ENCODE peak calls at places on chromosomes 1 and 21, in seven cellular contexts. K is IMR-90, T is neuronal stem cell, U is trophoblast cell, L is mesenchymal stem cell, I is H9, F is H1. G is an unnamed sample.

GRCh38 chr1:7379445-7379971 is 391.6 kb upstream of the VAMP3 start:
- DNase-seq in F (no peak), K (peak), U (no peak), L (peak), I (peak), T (peak), G (peak)

GRCh38 chr1:10790155-10790707 is 6.2 kb downstream of the CASZ1 start:
- DNase-seq in L (no peak), U (no peak), K (no peak), F (no peak), T (no peak), I (no peak), G (no peak)

GRCh38 chr1:15833069-15833679 is 14.3 kb upstream of the SPEN start:
- DNase-seq in I (peak), F (no peak), K (no peak), T (no peak), L (peak), U (peak), G (no peak)

GRCh38 chr1:221887091-221887746 is 145.3 kb upstream of the DUSP10 start:
- DNase-seq in K (peak), I (peak), T (no peak), F (peak), L (peak), U (peak), G (peak)

GRCh38 chr1:212413902-212414327 is 771 bp downstream of the PACC1 start:
- DNase-seq in U (no peak), F (no peak), L (peak), T (no peak), I (peak), K (peak), G (no peak)

GRCh38 chr1:145956776-145957442 is 908 bp downstream of the LIX1L start:
- DNase-seq in F (no peak), K (peak), I (no peak), T (no peak), U (no peak), L (peak), G (no peak)

GRCh38 chr1:232600430-232601258 is 29.3 kb downstream of the SIPA1L2 start:
- DNase-seq in T (no peak), F (no peak), U (peak), I (no peak), L (peak), K (peak), G (peak)

GRCh38 chr1:159218846-159219636 is 14.4 kb downstream of the ACKR1 start:
- DNase-seq in U (no peak), F (no peak), T (no peak), I (no peak), L (no peak), K (no peak), G (peak)

GRCh38 chr21:31663584-31664249 is 4.2 kb downstream of the SOD1 start:
- DNase-seq in K (no peak), F (no peak), I (no peak), U (no peak), T (no peak), L (no peak), G (no peak)

GRCh38 chr1:220880726-220881506 is 1.7 kb downstream of the HLX start:
- DNase-seq in L (peak), U (peak), T (no peak), K (peak), I (peak), F (no peak), G (peak)

GRCh38 chr1:168613689-168614655 is 37.6 kb downstream of the XCL1 start:
- DNase-seq in T (no peak), L (peak), F (no peak), U (no peak), K (no peak), I (no peak), G (peak)

GRCh38 chr1:115133440-115133839 is 44.1 kb upstream of the TSPAN2 start:
- DNase-seq in T (no peak), L (peak), I (no peak), K (peak), F (no peak), U (peak), G (peak)

GRCh38 chr1:3324704-3325535 is 129.5 kb upstream of the ARHGEF16 start:
- DNase-seq in U (no peak), I (no peak), L (no peak), F (no peak), K (no peak), T (no peak), G (no peak)
- H4K8ac ChIP-seq in U (no peak), I (no peak), L (no peak), F (no peak), K (no peak), T (no peak), G (no peak)

GRCh38 chr1:116694524-116694923 is 27.0 kb upstream of the IGSF3 start:
- DNase-seq in F (no peak), L (no peak), T (no peak), U (no peak), K (no peak), I (no peak), G (no peak)

GRCh38 chr1:116686723-116687368 is 19.3 kb upstream of the IGSF3 start:
- DNase-seq in F (no peak), U (no peak), L (no peak), T (no peak), K (no peak), I (no peak), G (no peak)

GRCh38 chr1:116693759-116694482 is 26.4 kb upstream of the IGSF3 start:
- DNase-seq in L (no peak), I (no peak), T (no peak), F (no peak), U (peak), K (no peak), G (no peak)

GRCh38 chr1:116686175-116686574 is 18.6 kb upstream of the IGSF3 start:
- DNase-seq in I (no peak), F (no peak), T (no peak), L (no peak), U (no peak), K (no peak), G (no peak)

GRCh38 chr1:116690809-116691323 is 23.3 kb upstream of the IGSF3 start:
- DNase-seq in T (no peak), K (no peak), U (no peak), F (no peak), L (no peak), I (no peak), G (no peak)
- H4K8ac ChIP-seq in T (no peak), K (no peak), U (no peak), F (no peak), L (no peak), I (no peak), G (no peak)

GRCh38 chr1:18736958-18737357 is 106.3 kb downstream of the PAX7 start:
- DNase-seq in K (no peak), F (no peak), T (no peak), I (no peak), L (no peak), U (no peak), G (no peak)

GRCh38 chr1:18738126-18738525 is 107.5 kb downstream of the PAX7 start:
- DNase-seq in I (no peak), T (no peak), U (no peak), K (no peak), F (no peak), L (no peak), G (no peak)

GRCh38 chr1:18734001-18734400 is 103.4 kb downstream of the PAX7 start:
- DNase-seq in T (no peak), K (no peak), I (no peak), L (no peak), F (no peak), U (no peak), G (no peak)

GRCh38 chr1:18734461-18735368 is 104.1 kb downstream of the PAX7 start:
- DNase-seq in K (no peak), I (no peak), F (no peak), L (no peak), U (no peak), T (no peak), G (no peak)

DNA sequence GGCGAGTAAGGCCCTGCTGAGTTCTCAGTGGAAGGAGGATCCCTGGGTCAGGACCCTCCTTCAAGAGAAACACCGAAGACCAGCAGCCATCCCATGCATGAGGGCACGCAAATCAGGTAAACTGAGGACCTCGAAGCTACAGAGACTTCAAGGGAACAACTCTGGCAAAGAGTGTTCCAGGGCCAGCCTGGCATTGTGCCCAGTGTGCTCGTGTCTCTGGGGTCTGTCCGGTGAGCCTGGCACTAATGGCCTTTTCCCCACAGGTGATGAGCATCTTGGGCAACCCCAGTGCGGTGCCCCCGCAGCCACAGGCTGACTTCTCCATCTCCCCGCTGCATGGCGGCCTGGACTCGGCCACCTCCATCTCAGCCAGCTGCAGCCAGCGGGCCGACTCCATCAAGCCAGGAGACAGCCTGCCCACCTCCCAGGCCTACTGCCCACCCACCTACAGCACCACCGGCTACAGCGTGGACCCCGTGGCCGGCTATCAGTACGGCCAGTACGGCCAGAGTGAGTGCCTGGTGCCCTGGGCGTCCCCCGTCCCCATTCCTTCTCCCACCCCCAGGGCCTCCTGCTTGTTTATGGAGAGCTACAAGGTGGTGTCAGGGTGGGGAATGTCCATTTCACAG is 104.8 kb downstream of the PAX7 start:
- DNase-seq in U (no peak), L (no peak), K (no peak), I (no peak), T (no peak), F (no peak), G (no peak)
- H4K8ac ChIP-seq in U (no peak), L (no peak), K (no peak), I (no peak), T (no peak), F (peak), G (no peak)

DNA sequence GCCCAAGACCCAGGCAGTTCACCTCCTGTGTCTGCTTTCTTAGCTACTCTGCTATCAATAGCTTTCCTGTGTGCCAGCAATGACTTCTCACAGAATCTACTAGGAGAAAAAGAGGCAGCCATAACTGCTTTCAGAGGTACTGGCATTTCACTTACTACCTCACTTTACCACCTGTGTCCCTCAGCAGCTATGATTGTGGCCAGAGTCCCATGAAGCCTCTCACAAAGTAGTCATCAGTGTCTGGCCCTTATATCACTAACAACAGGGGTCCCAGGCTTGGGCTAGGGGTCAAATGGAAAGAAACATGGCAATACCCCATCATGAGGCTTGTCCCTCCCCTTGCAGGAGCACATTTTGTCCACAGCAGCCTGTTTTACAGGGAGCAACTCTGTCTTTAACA is 62.7 kb upstream of the EPS8L3 start:
- DNase-seq in F (no peak), U (no peak), T (no peak), K (no peak), L (no peak), I (no peak), G (no peak)
- H4K8ac ChIP-seq in F (no peak), U (no peak), T (no peak), K (no peak), L (no peak), I (no peak), G (no peak)

DNA sequence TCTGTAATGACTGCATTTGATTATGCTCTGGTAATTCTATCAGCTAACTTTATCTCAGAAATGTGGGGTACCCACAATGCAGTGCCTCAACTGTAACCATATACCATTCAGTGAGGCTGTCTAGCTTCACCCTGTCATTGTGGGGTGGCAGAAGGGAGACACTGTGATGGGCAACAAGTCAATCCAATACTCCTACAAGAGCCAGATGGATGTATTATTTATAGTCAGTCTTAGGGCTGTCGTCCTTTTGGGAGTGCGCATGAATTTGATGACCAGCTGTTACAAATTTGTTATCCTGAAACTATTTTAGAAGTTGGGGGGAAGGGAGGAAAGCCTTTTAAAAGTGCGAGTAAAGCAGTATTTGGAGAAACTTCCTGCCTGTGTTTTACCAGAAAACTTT is 1.6 kb upstream of the AKNAD1 start:
- DNase-seq in K (no peak), L (no peak), U (no peak), F (no peak), T (no peak), I (no peak), G (no peak)
- H4K8ac ChIP-seq in K (no peak), L (no peak), U (no peak), F (no peak), T (no peak), I (no peak), G (no peak)

DNA sequence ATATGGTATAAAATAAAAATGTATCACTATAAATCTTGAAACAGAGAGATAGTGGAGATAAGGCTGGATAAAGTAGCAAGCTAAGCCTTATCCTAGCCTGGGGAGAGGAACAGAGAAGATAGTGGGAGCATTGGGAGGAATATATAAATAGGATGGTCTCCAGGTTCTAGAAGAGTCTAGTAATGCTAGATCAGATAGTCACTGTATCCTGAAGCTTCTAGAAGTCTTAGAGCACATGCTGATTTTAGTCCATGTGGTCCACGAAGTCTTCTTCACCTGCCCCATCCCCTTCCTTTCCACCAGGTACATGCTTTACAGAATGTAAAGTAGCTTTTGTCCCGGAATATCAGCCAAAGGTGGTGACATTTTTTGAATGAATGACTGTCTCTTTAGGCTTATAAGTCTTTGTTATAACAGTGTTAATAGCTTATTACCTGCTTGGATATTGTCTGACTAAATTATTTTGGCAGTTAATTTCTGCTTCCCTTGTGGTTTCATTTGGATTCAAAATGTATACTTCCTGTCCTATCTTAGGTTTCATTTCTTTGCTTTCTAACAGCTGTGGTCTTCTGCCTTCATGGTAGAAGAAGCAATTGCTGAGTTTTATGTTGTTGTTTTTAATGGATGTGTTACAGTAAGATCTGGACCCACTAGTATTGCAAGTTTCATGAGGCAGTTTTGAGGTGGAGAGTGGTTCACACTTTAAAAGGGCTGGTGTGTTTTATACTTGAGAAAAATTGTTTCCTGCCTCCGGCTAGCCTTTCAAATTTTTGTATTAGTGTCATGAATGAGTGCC is 5.9 kb downstream of the SMG7 start:
- DNase-seq in K (no peak), I (no peak), T (no peak), F (no peak), U (no peak), L (no peak), G (no peak)
- H4K8ac ChIP-seq in K (no peak), I (no peak), T (no peak), F (no peak), U (no peak), L (no peak), G (no peak)

DNA sequence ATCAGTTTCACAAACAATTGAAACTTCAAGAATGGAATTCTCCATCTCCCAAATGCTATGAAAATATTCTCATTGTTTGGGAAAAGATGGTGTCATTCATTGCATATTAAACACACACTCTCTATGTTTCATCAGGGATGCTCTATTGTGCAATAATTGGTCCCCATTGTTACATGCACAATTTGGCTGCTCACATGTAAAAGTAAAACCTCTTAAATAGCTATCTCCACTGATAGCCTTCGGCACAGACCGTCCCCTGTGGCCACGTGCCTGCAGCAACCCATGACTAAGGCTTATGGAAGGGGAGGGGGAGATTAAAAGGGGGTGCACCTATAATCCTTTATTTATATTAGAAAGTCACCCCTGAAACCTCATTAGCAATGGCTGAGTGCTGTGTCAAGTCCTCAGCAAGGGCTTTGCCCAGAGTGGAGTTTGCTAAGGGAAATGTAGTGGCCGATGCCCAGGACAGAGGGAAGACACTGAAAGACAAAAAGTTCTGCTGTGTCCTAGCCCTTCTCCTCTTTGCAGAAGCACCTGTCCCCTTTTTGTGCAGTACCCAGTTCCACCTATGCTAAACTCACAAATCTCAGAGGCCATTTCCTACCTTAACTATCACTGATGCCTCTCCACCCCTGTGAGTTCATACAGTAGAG is 309.6 kb upstream of the ESRRG start:
- DNase-seq in U (no peak), L (no peak), I (no peak), F (no peak), T (no peak), K (no peak), G (no peak)
- H4K8ac ChIP-seq in U (no peak), L (no peak), I (no peak), F (no peak), T (no peak), K (no peak), G (no peak)

DNA sequence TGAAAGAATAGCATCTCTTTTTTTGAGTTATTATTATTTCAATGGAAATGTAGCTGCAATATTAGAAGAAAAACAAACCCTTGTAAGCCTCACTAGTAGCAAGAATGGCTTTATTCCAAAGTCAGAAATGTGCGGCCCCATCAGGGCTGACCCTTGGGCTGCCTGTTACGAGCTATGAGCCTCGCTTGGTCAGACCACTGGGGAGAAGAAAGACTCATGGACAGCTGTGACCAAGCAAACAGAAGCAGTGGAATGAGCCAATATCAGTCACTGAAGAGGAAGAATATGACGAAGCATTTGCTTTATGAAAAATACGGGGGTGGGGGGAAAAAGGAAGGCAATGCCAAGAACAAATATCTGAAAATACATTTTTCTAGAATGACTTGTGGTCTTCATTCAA is 504.5 kb downstream of the LMO4 start:
- DNase-seq in I (no peak), U (no peak), T (no peak), K (peak), L (no peak), F (no peak), G (no peak)
- H4K8ac ChIP-seq in I (no peak), U (no peak), T (no peak), K (no peak), L (no peak), F (no peak), G (no peak)

DNA sequence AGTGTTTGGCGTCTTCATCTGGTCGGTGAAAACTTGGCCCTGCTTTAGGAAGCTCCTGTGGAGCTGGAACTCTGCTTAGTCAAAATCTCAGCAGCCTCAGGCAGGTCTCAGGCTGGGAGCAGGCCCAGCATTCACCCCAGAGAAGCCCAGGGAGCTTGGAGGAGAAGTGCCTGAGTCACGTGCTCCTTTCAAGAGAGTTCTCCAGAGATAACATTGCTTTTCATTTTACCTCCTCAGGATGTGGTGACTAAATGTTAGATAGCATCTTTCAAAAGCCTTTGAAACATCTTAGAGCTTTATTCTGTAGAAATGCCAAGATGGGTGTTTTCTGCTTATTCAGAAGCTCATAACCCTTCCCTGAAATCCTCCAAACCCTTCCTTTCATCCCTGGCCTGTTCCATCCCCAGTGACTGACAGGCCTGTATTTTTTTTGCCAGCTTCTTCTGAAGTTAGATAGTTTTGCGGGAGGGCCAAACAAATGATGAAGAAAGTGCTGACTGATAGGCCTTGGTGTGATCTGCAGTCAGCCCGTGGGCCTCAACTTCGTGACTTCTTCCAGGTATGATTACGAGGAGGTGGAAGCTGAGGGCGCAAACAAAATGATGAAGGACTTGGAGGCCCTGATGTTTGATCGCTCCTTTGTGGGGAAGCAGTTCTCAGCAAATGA is 58.0 kb downstream of the PGM1 start:
- DNase-seq in K (peak), I (no peak), T (no peak), U (peak), L (no peak), F (no peak), G (no peak)
- H4K8ac ChIP-seq in K (no peak), I (no peak), T (no peak), U (no peak), L (no peak), F (no peak), G (no peak)

DNA sequence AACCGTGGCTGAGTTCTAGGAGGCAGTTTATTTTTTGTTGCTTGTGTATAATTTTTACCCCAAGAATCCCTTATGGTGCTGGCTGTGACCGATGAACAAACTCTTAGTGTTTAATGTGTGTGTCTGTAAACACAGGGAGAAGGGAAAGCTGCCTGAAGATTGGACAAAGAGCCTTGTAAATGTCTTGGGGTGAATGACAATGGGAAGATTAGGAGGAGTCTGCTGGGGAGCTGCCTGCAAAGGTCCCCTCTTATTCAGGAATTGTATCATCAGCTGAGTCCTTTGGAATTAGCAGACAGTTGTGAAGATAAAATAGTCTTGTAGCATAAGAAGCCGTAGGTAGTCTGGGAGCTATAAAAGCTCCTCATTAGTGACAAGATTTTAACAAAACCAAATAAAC is 88.4 kb downstream of the RUNX1 start:
- DNase-seq in F (no peak), L (no peak), I (no peak), U (no peak), K (no peak), T (no peak), G (no peak)
- H4K8ac ChIP-seq in F (no peak), L (no peak), I (no peak), U (no peak), K (no peak), T (no peak), G (no peak)

G was measured in mesendoderm.